ENCODE peak calls at places on chromosomes 16 and 17, in four cellular contexts. F is H1, E is GM12878, I is HepG2. V is an unnamed sample.

GRCh38 chr16:56824335-56824734 is 40.7 kb upstream of the SLC12A3 start:
- DNase-seq in F (no peak), E (no peak), I (peak), V (no peak)

GRCh38 chr16:526181-527014 is 1.1 kb upstream of the CAPN15 start:
- DNase-seq in F (no peak), E (no peak), I (no peak), V (no peak)

GRCh38 chr17:1511290-1511689 is 5.1 kb downstream of the INPP5K start:
- DNase-seq in F (no peak), E (no peak), I (no peak), V (no peak)

GRCh38 chr17:21140911-21141310 is 14.1 kb downstream of the DHRS7B start:
- DNase-seq in F (no peak), E (no peak), I (no peak), V (no peak)

GRCh38 chr17:50356418-50356817 is 10.5 kb downstream of the XYLT2 start:
- DNase-seq in F (no peak), E (no peak), I (no peak), V (no peak)

GRCh38 chr17:31491794-31492171 is 100.3 kb downstream of the RAB11FIP4 start:
- DNase-seq in F (no peak), E (peak), I (no peak), V (no peak)

GRCh38 chr16:30184430-30185140 is 1.2 kb downstream of the CORO1A start:
- DNase-seq in F (peak), E (peak), I (no peak), V (no peak)

GRCh38 chr16:25157476-25157875 is 45.9 kb downstream of the LCMT1 start:
- DNase-seq in F (no peak), E (no peak), I (no peak), V (no peak)

GRCh38 chr17:28057731-28058246 is 15.3 kb downstream of the NLK start:
- DNase-seq in F (no peak), E (peak), I (peak), V (no peak)

GRCh38 chr17:6560496-6560895 is 4.1 kb upstream of the PITPNM3 start:
- DNase-seq in F (no peak), E (no peak), I (no peak), V (no peak)

GRCh38 chr16:30615358-30616076 is 5.3 kb upstream of the ZNF689 start:
- DNase-seq in F (peak), E (no peak), I (peak), V (peak)

GRCh38 chr16:1731073-1731472 is 25.1 kb downstream of the MAPK8IP3 start:
- DNase-seq in F (no peak), E (no peak), I (no peak), V (no peak)

GRCh38 chr17:28159924-28160323 is 117.4 kb downstream of the NLK start:
- DNase-seq in F (no peak), E (no peak), I (no peak), V (no peak)

GRCh38 chr16:27323781-27324561 is 10.2 kb downstream of the IL4R start:
- DNase-seq in F (no peak), E (no peak), I (no peak), V (no peak)

GRCh38 chr17:33595783-33596182 is 302.7 kb upstream of the ASIC2 start:
- DNase-seq in F (no peak), E (no peak), I (no peak), V (no peak)

GRCh38 chr16:22641030-22641671 is 130.5 kb downstream of the NPIPB5 start:
- DNase-seq in F (peak), E (no peak), I (no peak), V (peak)

GRCh38 chr16:4664538-4665418 is 28.6 kb upstream of the NUDT16L1 start:
- DNase-seq in F (no peak), E (no peak), I (peak), V (no peak)

GRCh38 chr16:12390644-12391043 is 413.0 kb downstream of the CPPED1 start:
- DNase-seq in F (no peak), E (no peak), I (no peak), V (no peak)

GRCh38 chr17:17724307-17724921 is 43.2 kb downstream of the RAI1 start:
- DNase-seq in F (peak), E (no peak), I (no peak), V (no peak)

GRCh38 chr16:80717611-80718010 is 86.8 kb downstream of the CDYL2 start:
- DNase-seq in F (no peak), E (no peak), I (no peak), V (no peak)

GRCh38 chr17:36926226-36926625 is 11.0 kb upstream of the LHX1 start:
- DNase-seq in F (no peak), E (no peak), I (no peak), V (no peak)

GRCh38 chr17:42372142-42372541 is 16.1 kb downstream of the STAT3 start:
- DNase-seq in F (no peak), E (no peak), I (no peak), V (no peak)

DNA sequence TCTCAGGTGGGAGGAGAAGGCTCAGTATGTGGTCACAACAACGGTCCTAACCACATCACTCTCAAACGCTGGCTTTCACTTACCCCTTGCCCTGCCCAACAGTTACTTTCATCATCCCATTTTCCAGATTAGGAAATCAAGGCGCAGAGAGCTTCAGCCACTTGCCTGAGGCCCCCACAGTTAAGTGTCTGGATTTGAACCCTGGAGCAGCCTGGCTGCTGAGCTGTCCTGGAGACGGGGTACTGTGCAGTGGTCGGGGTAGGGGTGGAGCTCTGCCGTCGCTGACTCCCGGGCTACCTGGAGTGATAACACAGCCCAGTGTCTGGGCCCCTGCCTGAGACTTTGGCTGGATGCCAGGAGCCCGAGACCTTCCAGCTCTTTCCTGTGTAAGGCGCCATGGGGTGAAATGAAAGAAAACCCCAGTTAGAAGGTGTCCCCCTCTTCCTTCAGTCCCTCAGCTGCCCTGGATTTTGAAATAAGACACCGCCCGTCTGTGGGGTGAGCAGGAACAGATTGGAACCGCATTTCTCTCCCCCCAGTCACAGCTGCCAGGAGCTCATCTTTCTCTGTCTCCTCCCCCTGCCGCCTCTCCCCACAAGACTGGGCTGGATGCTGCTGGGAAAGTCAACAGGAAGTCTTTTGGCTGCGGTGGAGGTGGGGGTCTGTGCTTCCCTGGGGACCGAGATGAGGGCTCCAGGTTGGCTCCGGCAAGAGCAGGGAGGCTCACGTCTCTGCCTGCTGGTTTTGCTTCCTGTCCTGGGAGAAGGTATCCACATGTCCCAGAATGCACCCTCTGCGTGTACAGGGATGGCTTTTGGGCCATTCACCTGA is 280.2 kb downstream of the SEC14L1 start:
- DNase-seq in F (peak), E (no peak), I (no peak), V (peak)
- TF ChIP-seq SUZ12 in F (no peak), E (no peak), I (no peak), V (no peak)

GRCh38 chr17:80780381-80781187 is 211.1 kb upstream of the CHMP6 start:
- DNase-seq in F (no peak), E (peak), I (no peak), V (no peak)
- H3K9ac ChIP-seq in F (no peak), E (peak), I (no peak), V (no peak)

DNA sequence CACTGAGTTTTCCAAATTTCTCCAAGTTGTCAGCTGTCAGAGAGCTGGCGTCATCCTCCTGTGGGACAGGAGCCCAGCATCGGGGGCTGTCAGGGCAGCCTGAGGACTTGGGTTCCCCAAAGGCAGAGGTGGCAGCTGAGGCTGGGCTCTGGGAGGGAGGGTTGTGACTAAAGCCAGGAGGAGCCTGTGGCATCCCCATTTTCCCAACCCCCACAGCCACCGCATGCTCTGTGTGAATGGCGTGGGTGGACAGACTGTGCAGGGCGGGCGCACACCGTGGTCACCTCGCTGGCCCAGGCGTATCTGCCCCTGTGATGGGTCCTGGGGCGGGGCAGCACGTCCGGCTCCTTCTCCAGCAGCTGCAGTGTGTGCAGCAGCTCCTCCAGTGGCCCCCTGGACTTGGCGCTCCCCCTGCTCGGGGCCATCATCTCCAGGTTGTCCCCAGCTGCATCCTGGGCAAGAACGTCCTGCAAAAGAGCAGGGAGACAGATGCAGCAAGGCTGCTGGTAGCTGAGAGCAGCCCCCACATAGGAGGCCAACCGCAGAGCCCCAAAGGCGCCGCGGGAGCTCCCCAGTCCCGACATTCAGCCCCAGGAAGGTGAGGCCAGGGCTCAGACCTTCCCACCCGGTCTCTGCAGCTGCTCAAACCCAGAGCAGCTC is 24.8 kb downstream of the CEP131 start:
- DNase-seq in F (no peak), E (no peak), I (no peak), V (no peak)
- TF ChIP-seq ZNF274 in F (no peak), E (no peak), I (no peak), V (no peak)

DNA sequence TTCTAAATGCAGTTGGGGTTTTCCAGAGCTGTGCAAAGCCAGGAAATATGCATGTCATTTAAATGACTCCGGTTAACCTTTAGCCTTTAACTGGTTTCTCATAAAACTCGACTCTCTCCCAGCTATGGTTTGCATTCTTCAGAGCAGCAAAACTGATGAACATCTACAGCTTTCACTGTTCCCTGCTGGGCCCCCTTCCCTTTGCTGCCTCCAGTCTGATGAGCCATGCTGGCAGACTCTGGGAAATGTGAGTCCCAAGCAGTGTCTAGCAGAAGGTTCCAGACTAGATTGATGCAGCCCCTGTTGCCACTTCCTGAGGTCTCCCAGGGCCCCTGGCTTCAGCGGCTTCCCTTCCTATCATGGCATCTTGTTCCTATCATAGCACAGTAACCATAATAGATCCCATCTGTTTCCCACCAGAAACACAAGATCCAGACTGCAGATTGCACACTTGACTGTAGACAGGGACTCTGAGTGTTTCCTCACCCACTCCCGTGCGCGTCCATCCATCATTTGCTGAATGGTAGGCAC is 135.4 kb downstream of the CLEC16A start:
- DNase-seq in F (no peak), E (no peak), I (no peak), V (no peak)
- TF ChIP-seq SUZ12 in F (no peak), E (no peak), I (no peak), V (no peak)

GRCh38 chr17:81365148-81365600 is 30.1 kb upstream of the BAHCC1 start:
- DNase-seq in F (peak), E (no peak), I (no peak), V (no peak)
- H3K9ac ChIP-seq in F (no peak), E (no peak), I (no peak), V (no peak)

GRCh38 chr17:38453951-38454421 is 25.7 kb downstream of the ARHGAP23 start:
- DNase-seq in F (no peak), E (no peak), I (no peak), V (no peak)
- TF ChIP-seq ZNF274 in F (no peak), E (no peak), I (no peak), V (no peak)

GRCh38 chr16:66585477-66586239 is 6.4 kb downstream of the CMTM2 start:
- DNase-seq in F (no peak), E (no peak), I (no peak), V (no peak)
- TF ChIP-seq SUZ12 in F (no peak), E (no peak), I (no peak), V (no peak)

GRCh38 chr17:44645341-44645740 is 10.9 kb upstream of the MEIOC start:
- DNase-seq in F (peak), E (no peak), I (no peak), V (no peak)

GRCh38 chr17:44652727-44653126 is 3.5 kb upstream of the MEIOC start:
- DNase-seq in F (no peak), E (no peak), I (no peak), V (no peak)

GRCh38 chr17:44651228-44651627 is 5.0 kb upstream of the MEIOC start:
- DNase-seq in F (no peak), E (no peak), I (no peak), V (no peak)

GRCh38 chr17:44646280-44646679 is 10.0 kb upstream of the MEIOC start:
- DNase-seq in F (no peak), E (no peak), I (no peak), V (no peak)

DNA sequence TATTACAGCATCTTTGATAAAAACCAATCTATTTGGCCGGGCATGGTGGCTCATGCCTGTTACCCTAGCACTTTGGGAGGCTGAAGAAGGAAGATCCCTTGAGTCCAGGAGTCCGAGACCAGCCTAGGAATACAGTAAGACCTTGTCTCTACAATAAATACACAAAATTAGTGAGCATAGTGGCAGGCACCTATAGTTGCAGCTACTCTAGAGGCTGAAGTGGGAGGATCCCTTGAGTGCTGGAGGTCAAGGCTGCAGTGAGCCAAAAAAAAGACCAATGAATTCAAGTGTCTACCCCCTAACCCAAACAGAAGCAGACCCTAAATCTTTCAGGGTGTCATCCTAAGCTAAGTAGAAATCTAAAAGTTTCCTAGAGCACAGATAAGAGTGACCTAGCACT is 7.3 kb upstream of the MEIOC start:
- DNase-seq in F (peak), E (no peak), I (no peak), V (no peak)
- H3K9ac ChIP-seq in F (no peak), E (no peak), I (no peak), V (no peak)

DNA sequence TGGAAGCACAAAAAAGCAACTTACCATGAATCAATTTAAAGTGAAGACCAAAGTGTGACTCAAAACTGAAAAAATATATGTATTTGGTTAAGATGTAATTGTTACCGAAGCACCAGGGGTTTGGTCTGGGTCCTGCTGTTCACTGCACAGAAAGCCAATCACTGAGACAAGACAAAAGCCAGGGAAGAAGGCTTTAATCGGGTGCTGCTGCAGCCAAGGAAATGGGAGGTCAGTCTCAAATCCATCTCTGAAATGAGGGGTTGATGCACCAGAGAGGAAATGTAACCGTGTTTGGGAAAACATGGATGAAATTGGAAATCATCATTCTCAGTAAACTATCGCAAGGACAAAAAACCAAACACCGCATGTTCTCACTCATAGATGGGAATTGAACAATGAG is 73.6 kb upstream of the HSBP1 start:
- DNase-seq in F (no peak), E (no peak), I (no peak), V (no peak)
- TF ChIP-seq ZNF274 in F (no peak), E (no peak), I (no peak), V (no peak)

V was measured in NT2/D1.